ENCODE peak calls at places on chromosome 4, in ten cellular contexts. C, P, Y, H, Z, M, L, I, F and G are unnamed samples.

GRCh38 chr4:7051905-7052304 is 8.7 kb downstream of the TADA2B start:
- DNase-seq in C (no peak), P (no peak), Y (no peak), H (no peak), Z (peak; percentile 71), M (no peak), L (no peak), I (no peak), F (no peak), G (no peak)

GRCh38 chr4:138821321-138821720 is 194.3 kb upstream of the NOCT start:
- DNase-seq in C (no peak), P (no peak), Y (no peak), H (no peak), Z (no peak), M (no peak), L (no peak), I (no peak), F (no peak), G (no peak)

GRCh38 chr4:2803624-2804448 is 11.0 kb downstream of the SH3BP2 start:
- DNase-seq in C (no peak), P (no peak), Y (peak; percentile 82), H (no peak), Z (peak; percentile 79), M (peak; percentile 46), L (peak; percentile 54), I (no peak), F (no peak), G (no peak)

GRCh38 chr4:38856524-38857337 is at the start of gene TLR6:
- DNase-seq in C (no peak), P (peak; percentile 66), Y (peak; percentile 89), H (no peak), Z (no peak), M (peak; percentile 48), L (peak; percentile 46), I (peak; percentile 38), F (peak; percentile 73), G (peak; percentile 28)

GRCh38 chr4:80107374-80107773 is 34.3 kb upstream of the ANTXR2 start:
- DNase-seq in C (no peak), P (no peak), Y (no peak), H (no peak), Z (no peak), M (no peak), L (no peak), I (no peak), F (peak; percentile 9), G (no peak)

GRCh38 chr4:114495471-114495928 is 103.1 kb upstream of the UGT8 start:
- DNase-seq in C (no peak), P (no peak), Y (no peak), H (no peak), Z (no peak), M (no peak), L (no peak), I (no peak), F (no peak), G (no peak)

GRCh38 chr4:53476232-53477037 is 99.0 kb downstream of the FIP1L1 start:
- DNase-seq in C (peak; percentile 95), P (peak; percentile 86), Y (no peak), H (peak; percentile 99), Z (no peak), M (peak; percentile 100), L (peak; percentile 55), I (no peak), F (no peak), G (no peak)

GRCh38 chr4:27666943-27667342 is 806.3 kb downstream of the STIM2 start:
- DNase-seq in C (no peak), P (no peak), Y (peak; percentile 48), H (no peak), Z (no peak), M (no peak), L (no peak), I (no peak), F (no peak), G (peak; percentile 19)

GRCh38 chr4:158929939-158930344 is 161.1 kb downstream of the FNIP2 start:
- DNase-seq in C (no peak), P (no peak), Y (no peak), H (no peak), Z (no peak), M (no peak), L (no peak), I (no peak), F (no peak), G (no peak)

GRCh38 chr4:119210760-119211159 is 1.8 kb upstream of the USP53 start:
- DNase-seq in C (no peak), P (peak; percentile 48), Y (peak; percentile 51), H (no peak), Z (no peak), M (peak; percentile 35), L (no peak), I (no peak), F (no peak), G (no peak)

GRCh38 chr4:8843597-8843996 is 28.0 kb downstream of the HMX1 start:
- DNase-seq in C (no peak), P (no peak), Y (no peak), H (no peak), Z (no peak), M (no peak), L (no peak), I (no peak), F (no peak), G (no peak)

GRCh38 chr4:8646296-8647093 is 53.9 kb downstream of the CPZ start:
- DNase-seq in C (no peak), P (no peak), Y (no peak), H (no peak), Z (peak; percentile 67), M (no peak), L (no peak), I (no peak), F (no peak), G (no peak)

GRCh38 chr4:119025440-119025839 is 110.2 kb upstream of the MYOZ2 start:
- DNase-seq in C (no peak), P (peak; percentile 61), Y (peak; percentile 72), H (no peak), Z (no peak), M (peak; percentile 62), L (peak; percentile 58), I (peak; percentile 59), F (no peak), G (no peak)

GRCh38 chr4:83257811-83258210 is 26.8 kb downstream of the COQ2 start:
- DNase-seq in C (no peak), P (no peak), Y (no peak), H (no peak), Z (no peak), M (no peak), L (no peak), I (no peak), F (no peak), G (no peak)

GRCh38 chr4:67071641-67072040 is 473.7 kb downstream of the CENPC start:
- DNase-seq in C (no peak), P (no peak), Y (no peak), H (no peak), Z (no peak), M (no peak), L (no peak), I (no peak), F (no peak), G (no peak)

GRCh38 chr4:152180369-152180768 is 355.5 kb downstream of the FBXW7 start:
- DNase-seq in C (no peak), P (no peak), Y (no peak), H (no peak), Z (no peak), M (no peak), L (no peak), I (no peak), F (no peak), G (no peak)

GRCh38 chr4:103423261-103423660 is 225.1 kb upstream of the CENPE start:
- DNase-seq in C (no peak), P (no peak), Y (no peak), H (no peak), Z (no peak), M (no peak), L (no peak), I (no peak), F (no peak), G (no peak)
- H3K4me3 ChIP-seq in C (no peak overlapping the region), P (no peak overlapping the region), Y (no peak overlapping the region), H (no peak overlapping the region), Z (no peak overlapping the region), M (no peak overlapping the region), L (no peak overlapping the region), I (no peak overlapping the region), F (no peak overlapping the region), G (no peak overlapping the region)

GRCh38 chr4:89879201-89879600 is 15.5 kb upstream of the MMRN1 start:
- DNase-seq in C (no peak), P (no peak), Y (no peak), H (no peak), Z (no peak), M (no peak), L (no peak), I (no peak), F (no peak), G (no peak)

GRCh38 chr4:89878611-89879010 is 16.0 kb upstream of the MMRN1 start:
- DNase-seq in C (no peak), P (no peak), Y (peak; percentile 5), H (no peak), Z (no peak), M (no peak), L (no peak), I (no peak), F (no peak), G (no peak)

GRCh38 chr4:89871211-89871610 is 23.4 kb upstream of the MMRN1 start:
- DNase-seq in C (no peak), P (no peak), Y (no peak), H (no peak), Z (no peak), M (no peak), L (no peak), I (no peak), F (no peak), G (no peak)

DNA sequence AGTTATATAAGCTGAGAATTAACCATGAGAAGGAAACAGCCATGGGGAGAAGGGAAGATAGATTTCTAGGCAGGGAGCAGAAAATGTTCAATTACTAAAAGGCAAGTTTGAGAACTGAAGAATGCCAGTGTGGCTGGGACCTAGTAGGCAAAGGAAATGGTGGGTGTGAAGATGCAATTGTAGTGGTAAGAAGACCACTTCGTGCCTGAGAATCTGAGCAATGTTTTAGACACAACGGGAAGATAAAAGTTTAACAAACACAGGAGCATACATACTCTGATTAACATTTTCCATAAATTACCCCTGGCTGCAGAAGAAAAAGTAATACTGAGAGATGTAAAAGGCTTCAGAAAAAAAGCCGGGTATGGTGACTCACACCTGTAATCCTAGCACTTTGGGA is 18.1 kb upstream of the MMRN1 start:
- DNase-seq in C (no peak), P (no peak), Y (no peak), H (no peak), Z (no peak), M (no peak), L (no peak), I (no peak), F (peak; percentile 34), G (no peak)
- TF ChIP-seq CTCF in C (no peak), P (no peak), Y (no peak), H (no peak), Z (no peak), M (no peak), L (no peak), I (no peak), F (no peak), G (no peak)

GRCh38 chr4:21697583-21697982 is 251.0 kb downstream of the KCNIP4 start:
- DNase-seq in C (no peak), P (no peak), Y (no peak), H (no peak), Z (no peak), M (no peak), L (no peak), I (no peak), F (no peak), G (no peak)
- H3K4me3 ChIP-seq in C (no peak overlapping the region), P (no peak overlapping the region), Y (no peak overlapping the region), H (no peak overlapping the region), Z (no peak overlapping the region), M (no peak overlapping the region), L (no peak overlapping the region), I (no peak overlapping the region), F (no peak overlapping the region), G (no peak overlapping the region)

GRCh38 chr4:89528525-89529133 is 221.0 kb upstream of the GPRIN3 start:
- DNase-seq in C (no peak), P (no peak), Y (no peak), H (no peak), Z (no peak), M (no peak), L (no peak), I (no peak), F (no peak), G (no peak)
- TF ChIP-seq CTCF in C (no peak), P (no peak), Y (no peak), H (no peak), Z (no peak), M (no peak), L (no peak), I (no peak), F (no peak), G (no peak)